ENCODE peak calls at places on chromosomes 16 and 17, in five cellular contexts. D is OCI-M1; L is IMR-90; V is activated CD4-positive, alpha-beta T cell treated with anti-CD3 and anti-CD28 coated beads, Interleukin-2, amount 10 ng/mL, durations not matched to agents 7 days and 5 days; S is fibroblast of lung. Y is an unnamed sample.

GRCh38 chr16:25157476-25157875 is 45.9 kb downstream of the LCMT1 start:
- DNase-seq in D (no peak), L (no peak), V (no peak), S (no peak), Y (no peak)

GRCh38 chr16:49580751-49581303 is 207.2 kb downstream of the C16orf78 start:
- DNase-seq in L (peak; percentile 10), S (no peak), D (no peak), V (no peak), Y (peak; percentile 53)

GRCh38 chr16:20504418-20504817 is 53.1 kb downstream of the ACSM2A start:
- DNase-seq in V (no peak), S (no peak), D (no peak), L (no peak), Y (no peak)

GRCh38 chr17:13297198-13297597 is 279.4 kb upstream of the ELAC2 start:
- DNase-seq in L (no peak), D (no peak), S (no peak), V (no peak), Y (no peak)

GRCh38 chr17:68351395-68351794 is 60.1 kb downstream of the ARSG start:
- DNase-seq in D (peak; percentile 28), V (no peak), S (peak; percentile 28), L (no peak), Y (no peak)

GRCh38 chr17:1793447-1793806 is 31.6 kb downstream of the SERPINF1 start:
- DNase-seq in L (peak; percentile 16), D (no peak), V (no peak), S (no peak), Y (no peak)

GRCh38 chr17:82020874-82021727 is 1.6 kb downstream of the CENPX start:
- DNase-seq in V (peak; percentile 74), S (peak; percentile 84), D (peak; percentile 75), L (peak; percentile 75), Y (peak; percentile 65)

GRCh38 chr17:82317394-82318168 is at the start of gene CD7:
- DNase-seq in V (peak; percentile 77), L (no peak), D (no peak), S (no peak), Y (no peak)

GRCh38 chr17:72569193-72569946 is 448.6 kb downstream of the SOX9 start:
- DNase-seq in S (no peak), V (no peak), L (no peak), D (no peak), Y (no peak)

GRCh38 chr16:47854737-47855136 is 301.1 kb downstream of the ABCC12 start:
- DNase-seq in S (no peak), D (no peak), L (no peak), V (no peak), Y (no peak)

GRCh38 chr16:87201777-87202176 is 115.4 kb downstream of the C16orf95 start:
- DNase-seq in D (no peak), L (no peak), V (no peak), S (no peak), Y (no peak)

GRCh38 chr16:2715519-2715918 is 4.5 kb downstream of the PRSS27 start:
- DNase-seq in S (peak; percentile 27), L (peak; percentile 46), D (peak; percentile 66), V (peak; percentile 88), Y (peak; percentile 38)

GRCh38 chr16:88649924-88650748 is 717 bp downstream of the CYBA start:
- DNase-seq in L (peak; percentile 8), V (peak; percentile 47), S (no peak), D (peak; percentile 64), Y (no peak)

GRCh38 chr17:9410285-9410684 is 165.3 kb downstream of the STX8 start:
- DNase-seq in S (no peak), D (no peak), L (no peak), V (no peak), Y (no peak)

GRCh38 chr16:75092777-75093176 is 23.8 kb downstream of the LDHD start:
- DNase-seq in S (no peak), D (no peak), V (no peak), L (no peak), Y (no peak)

GRCh38 chr17:56125830-56126819 is 27.1 kb upstream of the ANKFN1 start:
- DNase-seq in L (peak; percentile 74), S (peak; percentile 68), D (peak; percentile 82), V (peak; percentile 17), Y (peak; percentile 84)

GRCh38 chr16:19883296-19883951 is 1.2 kb downstream of the GPRC5B start:
- DNase-seq in L (peak; percentile 25), D (no peak), S (peak; percentile 13), V (no peak), Y (peak; percentile 31)

GRCh38 chr17:56441331-56441730 is 152.2 kb upstream of the NOG start:
- DNase-seq in L (peak; percentile 81), D (no peak), S (peak; percentile 17), V (no peak), Y (peak; percentile 16)

GRCh38 chr17:9544221-9544620 is 31.4 kb downstream of the STX8 start:
- DNase-seq in V (no peak), L (no peak), D (no peak), S (no peak), Y (no peak)

GRCh38 chr16:17612336-17612735 is 141.6 kb upstream of the XYLT1 start:
- DNase-seq in D (no peak), V (no peak), S (no peak), L (no peak), Y (no peak)

GRCh38 chr17:19399750-19400450 is 11.1 kb upstream of the RNF112 start:
- DNase-seq in L (no peak), S (no peak), D (no peak), V (no peak), Y (no peak)

GRCh38 chr17:81044764-81045589 is 10.0 kb downstream of the BAIAP2 start:
- DNase-seq in V (no peak), D (no peak), S (peak; percentile 61), L (peak; percentile 79), Y (peak; percentile 86)

GRCh38 chr17:48611681-48612455 is 1.1 kb upstream of the HOXB7 start:
- DNase-seq in V (no peak), S (no peak), L (no peak), D (no peak), Y (peak; percentile 61)

GRCh38 chr16:1772362-1772907 is at the start of gene EME2:
- DNase-seq in V (peak; percentile 59), S (no peak), D (peak; percentile 43), L (peak; percentile 33), Y (no peak)

GRCh38 chr17:30565073-30565935 is 88.1 kb downstream of the GOSR1 start:
- DNase-seq in V (no peak), D (peak; percentile 11), S (no peak), L (no peak), Y (no peak)

GRCh38 chr17:18259621-18260331 is 686 bp upstream of the MIEF2 start:
- DNase-seq in S (no peak), L (peak; percentile 20), D (no peak), V (no peak), Y (no peak)

GRCh38 chr17:83085526-83086196 is 6.3 kb downstream of the METRNL start:
- DNase-seq in L (no peak), V (no peak), S (no peak), D (peak; percentile 75), Y (no peak)

GRCh38 chr17:32192379-32192778 is 50.1 kb downstream of the RHOT1 start:
- DNase-seq in D (no peak), L (peak; percentile 73), V (no peak), S (peak; percentile 44), Y (peak; percentile 43)

GRCh38 chr16:64657316-64658011 is 464.4 kb downstream of the CDH11 start:
- DNase-seq in D (no peak), V (no peak), L (peak; percentile 37), S (no peak), Y (peak; percentile 71)

GRCh38 chr16:75116081-75116910 is at the start of gene LDHD:
- DNase-seq in L (no peak), D (peak; percentile 91), S (peak; percentile 56), V (no peak), Y (peak; percentile 56)

GRCh38 chr17:80114758-80115157 is 13.4 kb downstream of the GAA start:
- DNase-seq in L (no peak), D (no peak), S (no peak), V (no peak), Y (no peak)

GRCh38 chr16:85350973-85351372 is 238.7 kb upstream of the CIBAR2 start:
- DNase-seq in D (no peak), V (no peak), L (peak; percentile 96), S (peak; percentile 96), Y (peak; percentile 97)

GRCh38 chr17:78359936-78360370 is at the start of gene SOCS3:
- DNase-seq in D (peak; percentile 97), L (peak; percentile 94), V (peak; percentile 97), S (peak; percentile 97), Y (peak; percentile 99)

GRCh38 chr17:78677303-78678219 is 100.4 kb upstream of the DNAH17 start:
- DNase-seq in S (no peak), D (no peak), V (no peak), L (no peak), Y (no peak)

GRCh38 chr17:62631936-62632924 is 4.8 kb downstream of the MRC2 start:
- DNase-seq in D (no peak), V (no peak), L (no peak), S (no peak), Y (no peak)

GRCh38 chr16:56415849-56416248 is 9.5 kb downstream of the AMFR start:
- DNase-seq in V (no peak), D (no peak), L (no peak), S (no peak), Y (no peak)

GRCh38 chr17:31581491-31581890 is 190.0 kb downstream of the RAB11FIP4 start:
- DNase-seq in D (no peak), S (peak; percentile 50), L (peak; percentile 29), V (no peak), Y (peak; percentile 68)

GRCh38 chr17:37490638-37491614 is 1.2 kb downstream of the DUSP14 start:
- DNase-seq in V (no peak), D (peak; percentile 68), S (peak; percentile 84), L (peak; percentile 93), Y (peak; percentile 87)

GRCh38 chr17:73340093-73340596 is 28.3 kb upstream of the CDC42EP4 start:
- DNase-seq in L (peak; percentile 95), S (peak; percentile 94), V (no peak), D (peak; percentile 53), Y (peak; percentile 86)

GRCh38 chr17:1709403-1709891 is 730 bp downstream of the TLCD2 start:
- DNase-seq in D (no peak), L (no peak), S (no peak), V (no peak), Y (no peak)

Y was measured in astrocyte of the spinal cord.